ENCODE peak calls at places on chromosomes 11 and 22, in six cellular contexts. Q is GM20000; P is activated CD8-positive, alpha-beta memory T cell treated with anti-CD3 and anti-CD28 coated beads for 4 hours; U is stimulated activated CD8-positive, alpha-beta memory T cell treated with anti-CD3 and anti-CD28 coated beads, Interleukin-2, amount 100 ng/mL, for 1 hour; O is skeletal muscle cell; S is amniotic stem cell. Y is an unnamed sample.

GRCh38 chr22:33337524-33337923 is 279.3 kb upstream of the SYN3 start:
- DNase-seq in Q (no peak), P (no peak), U (no peak), O (no peak), S (no peak), Y (no peak)

GRCh38 chr22:44273175-44273574 is 39.6 kb downstream of the SHISAL1 start:
- DNase-seq in Q (no peak), P (no peak), U (no peak), O (no peak), S (no peak), Y (no peak)

GRCh38 chr22:42976534-42976933 is 38.4 kb downstream of the PACSIN2 start:
- DNase-seq in Q (no peak), P (no peak), U (no peak), O (no peak), S (no peak), Y (no peak)

GRCh38 chr11:111439905-111440304 is 60.8 kb upstream of the POU2AF1 start:
- DNase-seq in Q (no peak), P (no peak), U (no peak), O (no peak), S (no peak), Y (no peak)

GRCh38 chr22:43435851-43436535 is 24.2 kb downstream of the MPPED1 start:
- DNase-seq in Q (no peak), P (no peak), U (no peak), O (no peak), S (no peak), Y (no peak)

GRCh38 chr22:28883657-28883916 is 215 bp downstream of the ZNRF3 start:
- DNase-seq in Q (peak), P (no peak), U (no peak), O (no peak), S (no peak), Y (no peak)

GRCh38 chr11:33463059-33463458 is 205.9 kb downstream of the HIPK3 start:
- DNase-seq in Q (no peak), P (no peak), U (no peak), O (no peak), S (no peak), Y (no peak)

GRCh38 chr11:9037046-9037780 is 33.4 kb upstream of the NRIP3 start:
- DNase-seq in Q (no peak), P (no peak), U (no peak), O (no peak), S (no peak), Y (no peak)

GRCh38 chr11:72012897-72013721 is 14.4 kb downstream of the IL18BP start:
- DNase-seq in Q (no peak), P (no peak), U (no peak), O (no peak), S (no peak), Y (no peak)

GRCh38 chr11:86486261-86487030 is 111.8 kb downstream of the CCDC81 start:
- DNase-seq in Q (no peak), P (no peak), U (peak), O (no peak), S (no peak), Y (no peak)

GRCh38 chr22:22687638-22688500 is 43.5 kb downstream of the GGTLC2 start:
- DNase-seq in Q (peak), P (no peak), U (no peak), O (no peak), S (peak), Y (no peak)

GRCh38 chr11:78514922-78515502 is 59.7 kb downstream of the NARS2 start:
- DNase-seq in Q (no peak), P (no peak), U (no peak), O (no peak), S (no peak), Y (no peak)

GRCh38 chr11:128187377-128187776 is 400.0 kb downstream of the ETS1 start:
- DNase-seq in Q (no peak), P (no peak), U (no peak), O (no peak), S (no peak), Y (no peak)

GRCh38 chr11:113593698-113594308 is 112.3 kb downstream of the TMPRSS5 start:
- DNase-seq in Q (peak), P (no peak), U (no peak), O (no peak), S (no peak), Y (peak)

GRCh38 chr22:45742866-45743450 is 71.3 kb downstream of the ATXN10 start:
- DNase-seq in Q (no peak), P (no peak), U (no peak), O (peak), S (no peak), Y (no peak)

GRCh38 chr11:64500176-64501013 is 90.6 kb upstream of the SLC22A12 start:
- DNase-seq in Q (no peak), P (no peak), U (no peak), O (no peak), S (no peak), Y (no peak)

GRCh38 chr11:34798985-34799384 is 117.2 kb downstream of the APIP start:
- DNase-seq in Q (no peak), P (no peak), U (no peak), O (no peak), S (no peak), Y (no peak)

GRCh38 chr11:76234704-76235232 is 28.5 kb upstream of the WNT11 start:
- DNase-seq in Q (peak), P (no peak), U (no peak), O (no peak), S (peak), Y (no peak)

GRCh38 chr11:56375324-56375723 is at the start of gene OR8U1:
- DNase-seq in Q (no peak), P (no peak), U (no peak), O (no peak), S (no peak), Y (no peak)

Y was measured in SJSA1.